ENCODE peak calls at places on chromosomes 7 and 10, in four cellular contexts. B, L, F and S are unnamed samples.

GRCh38 chr7:43674559-43675436 is 54.5 kb downstream of the COA1 start:
- DNase-seq in B (peak), L (peak), F (no peak), S (no peak)

GRCh38 chr7:148856891-148857290 is 27.2 kb downstream of the EZH2 start:
- DNase-seq in B (no peak), L (no peak), F (no peak), S (no peak)

GRCh38 chr7:100563809-100564400 is 9.8 kb downstream of the SAP25 start:
- DNase-seq in B (peak), L (peak), F (peak), S (no peak)

GRCh38 chr10:68606918-68607317 is 46.8 kb downstream of the TET1 start:
- DNase-seq in B (no peak), L (peak), F (no peak), S (peak)

GRCh38 chr10:31186225-31187010 is 132.6 kb upstream of the ZEB1 start:
- DNase-seq in B (no peak), L (peak), F (peak), S (peak)

GRCh38 chr7:149569025-149569725 is 71.6 kb upstream of the ZNF746 start:
- DNase-seq in B (no peak), L (peak), F (no peak), S (no peak)

GRCh38 chr7:28957064-28957821 is 887 bp downstream of the TRIL start:
- DNase-seq in B (peak), L (no peak), F (peak), S (no peak)

GRCh38 chr7:16587785-16588184 is 57.8 kb downstream of the ANKMY2 start:
- DNase-seq in B (no peak), L (no peak), F (no peak), S (no peak)

GRCh38 chr7:86991844-86992243 is 67.6 kb downstream of the ELAPOR2 start:
- DNase-seq in B (no peak), L (peak), F (no peak), S (no peak)

GRCh38 chr10:100510533-100511308 is 8.9 kb downstream of the SEC31B start:
- DNase-seq in B (no peak), L (no peak), F (no peak), S (no peak)

GRCh38 chr7:54860003-54860775 is 101.2 kb upstream of the SEC61G start:
- DNase-seq in B (no peak), L (no peak), F (no peak), S (no peak)

GRCh38 chr7:149880871-149881301 is 7.1 kb downstream of the ATP6V0E2 start:
- DNase-seq in B (no peak), L (no peak), F (no peak), S (peak)

GRCh38 chr10:34124522-34125035 is 690.5 kb downstream of the PARD3 start:
- DNase-seq in B (peak), L (peak), F (no peak), S (no peak)

GRCh38 chr10:95474228-95475002 is 86.8 kb downstream of the SORBS1 start:
- DNase-seq in B (no peak), L (peak), F (no peak), S (no peak)

GRCh38 chr10:103276251-103276936 is 544 bp upstream of the INA start:
- DNase-seq in B (no peak), L (no peak), F (no peak), S (no peak)

GRCh38 chr10:103021150-103021896 is 103.2 kb downstream of the CNNM2 start:
- DNase-seq in B (no peak), L (no peak), F (no peak), S (no peak)